ENCODE peak calls at places on chromosome 2, in four cellular contexts. One of them, this sample, is unnamed.

GRCh38 chr2:172083725-172084483 is 1.4 kb upstream of the DLX1 start:
- DNase-seq in GM12878: no peak
- DNase-seq in HepG2: no peak
- DNase-seq in K562: peak; percentile 81
- DNase-seq in this sample: peak; percentile 72

GRCh38 chr2:235216901-235217300 is 265.1 kb downstream of the SH3BP4 start:
- DNase-seq in GM12878: no peak
- DNase-seq in HepG2: no peak
- DNase-seq in K562: no peak
- DNase-seq in this sample: no peak

GRCh38 chr2:176285321-176285720 is 16.1 kb downstream of the MTX2 start:
- DNase-seq in GM12878: no peak
- DNase-seq in K562: no peak
- DNase-seq in HepG2: no peak
- DNase-seq in this sample: no peak

GRCh38 chr2:196170681-196171247 is 614 bp downstream of the STK17B start:
- DNase-seq in K562: peak; percentile 35
- DNase-seq in HepG2: peak; percentile 9
- DNase-seq in GM12878: no peak
- DNase-seq in this sample: no peak

GRCh38 chr2:161237397-161238263 is 70.6 kb upstream of the PSMD14 start:
- DNase-seq in K562: no peak
- DNase-seq in GM12878: no peak
- DNase-seq in HepG2: no peak
- DNase-seq in this sample: peak; percentile 69

GRCh38 chr2:64595397-64596160 is 58.1 kb downstream of the SERTAD2 start:
- DNase-seq in K562: peak; percentile 47
- DNase-seq in GM12878: no peak
- DNase-seq in HepG2: peak; percentile 40
- DNase-seq in this sample: no peak

GRCh38 chr2:14903709-14904374 is 271.3 kb downstream of the LRATD1 start:
- DNase-seq in GM12878: peak; percentile 5
- DNase-seq in K562: peak; percentile 81
- DNase-seq in HepG2: peak; percentile 72
- DNase-seq in this sample: peak; percentile 95

GRCh38 chr2:222756951-222757645 is 85.6 kb downstream of the MOGAT1 start:
- DNase-seq in GM12878: no peak
- DNase-seq in K562: no peak
- DNase-seq in HepG2: no peak
- DNase-seq in this sample: no peak

GRCh38 chr2:10303174-10303633 is 500 bp downstream of the HPCAL1 start:
- DNase-seq in GM12878: no peak
- DNase-seq in HepG2: no peak
- DNase-seq in K562: no peak
- DNase-seq in this sample: no peak

GRCh38 chr2:18986046-18986445 is 372.4 kb downstream of the OSR1 start:
- DNase-seq in GM12878: no peak
- DNase-seq in HepG2: no peak
- DNase-seq in K562: no peak
- DNase-seq in this sample: no peak

GRCh38 chr2:238154570-238154969 is 4.2 kb upstream of the ERFE start:
- DNase-seq in K562: no peak
- DNase-seq in GM12878: no peak
- DNase-seq in HepG2: no peak
- DNase-seq in this sample: no peak

GRCh38 chr2:100160396-100160795 is 18.0 kb upstream of the AFF3 start:
- DNase-seq in GM12878: no peak
- DNase-seq in K562: no peak
- DNase-seq in HepG2: no peak
- DNase-seq in this sample: no peak

GRCh38 chr2:109242222-109242653 is 113.2 kb downstream of the SH3RF3 start:
- DNase-seq in HepG2: no peak
- DNase-seq in GM12878: no peak
- DNase-seq in K562: no peak
- DNase-seq in this sample: no peak

GRCh38 chr2:241310917-241311566 is 4.4 kb downstream of the HDLBP start:
- DNase-seq in GM12878: no peak
- DNase-seq in HepG2: no peak
- DNase-seq in K562: no peak
- DNase-seq in this sample: no peak

GRCh38 chr2:173716458-173717052 is 248.6 kb downstream of the SP3 start:
- DNase-seq in HepG2: no peak
- DNase-seq in GM12878: no peak
- DNase-seq in K562: no peak
- DNase-seq in this sample: no peak

GRCh38 chr2:67858886-67859285 is 203.9 kb downstream of the C1D start:
- DNase-seq in K562: no peak
- DNase-seq in GM12878: no peak
- DNase-seq in HepG2: no peak
- DNase-seq in this sample: no peak

GRCh38 chr2:67854798-67855197 is 208.0 kb downstream of the C1D start:
- DNase-seq in GM12878: no peak
- DNase-seq in K562: peak; percentile 21
- DNase-seq in HepG2: no peak
- DNase-seq in this sample: peak; percentile 50

GRCh38 chr2:67854103-67854502 is 208.7 kb downstream of the C1D start:
- DNase-seq in HepG2: no peak
- DNase-seq in K562: no peak
- DNase-seq in GM12878: no peak
- DNase-seq in this sample: no peak

GRCh38 chr2:67856866-67857265 is 205.9 kb downstream of the C1D start:
- DNase-seq in K562: no peak
- DNase-seq in GM12878: no peak
- DNase-seq in HepG2: no peak
- DNase-seq in this sample: no peak

GRCh38 chr2:67857836-67858235 is 205.0 kb downstream of the C1D start:
- DNase-seq in GM12878: no peak
- DNase-seq in HepG2: no peak
- DNase-seq in K562: no peak
- DNase-seq in this sample: no peak
- H3K4me1 ChIP-seq in GM12878: no peaks in the 10 kb centered on the region
- H3K4me1 ChIP-seq in HepG2: no peaks in the 10 kb centered on the region
- H3K4me1 ChIP-seq in K562: no peaks in the 10 kb centered on the region
- H3K4me1 ChIP-seq in this sample: no peaks in the 10 kb centered on the region

GRCh38 chr2:70140978-70141753 is 49.7 kb downstream of the C2orf42 start:
- DNase-seq in HepG2: peak; percentile 48
- DNase-seq in GM12878: peak; percentile 88
- DNase-seq in K562: peak; percentile 78
- DNase-seq in this sample: peak; percentile 78

GRCh38 chr2:70142590-70143313 is 48.1 kb downstream of the C2orf42 start:
- DNase-seq in HepG2: peak; percentile 99
- DNase-seq in K562: peak; percentile 100
- DNase-seq in GM12878: peak; percentile 98
- DNase-seq in this sample: peak; percentile 99

GRCh38 chr2:70144443-70145167 is 46.2 kb downstream of the C2orf42 start:
- DNase-seq in HepG2: no peak
- DNase-seq in GM12878: no peak
- DNase-seq in K562: peak; percentile 9
- DNase-seq in this sample: no peak

GRCh38 chr2:70143314-70144150 is 47.3 kb downstream of the C2orf42 start:
- DNase-seq in GM12878: no peak
- DNase-seq in HepG2: peak; percentile 74
- DNase-seq in K562: peak; percentile 83
- DNase-seq in this sample: no peak

GRCh38 chr2:70141754-70142589 is 48.8 kb downstream of the C2orf42 start:
- DNase-seq in GM12878: no peak
- DNase-seq in K562: peak; percentile 84
- DNase-seq in HepG2: peak; percentile 67
- DNase-seq in this sample: no peak
- TF ChIP-seq ZNF274 in GM12878: no peak
- TF ChIP-seq ZNF274 in K562: no peak
- TF ChIP-seq ZNF274 in HepG2: no peak
- TF ChIP-seq ZNF274 in this sample: no peak

GRCh38 chr2:70959851-70960832 is 18.3 kb upstream of the ANKRD53 start:
- DNase-seq in HepG2: no peak
- DNase-seq in GM12878: no peak
- DNase-seq in K562: no peak
- DNase-seq in this sample: no peak

GRCh38 chr2:70961648-70961994 is 16.8 kb upstream of the ANKRD53 start:
- DNase-seq in HepG2: no peak
- DNase-seq in K562: no peak
- DNase-seq in GM12878: no peak
- DNase-seq in this sample: no peak

GRCh38 chr2:70959271-70959761 is 19.1 kb upstream of the ANKRD53 start:
- DNase-seq in HepG2: no peak
- DNase-seq in K562: no peak
- DNase-seq in GM12878: no peak
- DNase-seq in this sample: no peak

GRCh38 chr2:70962211-70962884 is 16.1 kb upstream of the ANKRD53 start:
- DNase-seq in HepG2: no peak
- DNase-seq in K562: no peak
- DNase-seq in GM12878: no peak
- DNase-seq in this sample: no peak

GRCh38 chr2:70960833-70961647 is 17.4 kb upstream of the ANKRD53 start:
- DNase-seq in GM12878: no peak
- DNase-seq in HepG2: no peak
- DNase-seq in K562: peak; percentile 30
- DNase-seq in this sample: peak; percentile 56
- TF ChIP-seq ATF2 in GM12878: no peak
- TF ChIP-seq ATF2 in HepG2: no peak
- TF ChIP-seq ATF2 in K562: no peak
- TF ChIP-seq ATF2 in this sample: no peak

GRCh38 chr2:6927186-6927585 is 10.0 kb downstream of the RNF144A start:
- DNase-seq in K562: no peak
- DNase-seq in GM12878: no peak
- DNase-seq in HepG2: no peak
- DNase-seq in this sample: peak; percentile 37

GRCh38 chr2:6924101-6924917 is 7.1 kb downstream of the RNF144A start:
- DNase-seq in HepG2: no peak
- DNase-seq in K562: no peak
- DNase-seq in GM12878: no peak
- DNase-seq in this sample: peak; percentile 23

GRCh38 chr2:6927753-6928152 is 10.5 kb downstream of the RNF144A start:
- DNase-seq in GM12878: no peak
- DNase-seq in K562: no peak
- DNase-seq in HepG2: no peak
- DNase-seq in this sample: no peak

GRCh38 chr2:6924918-6925194 is 7.6 kb downstream of the RNF144A start:
- DNase-seq in GM12878: no peak
- DNase-seq in HepG2: no peak
- DNase-seq in K562: no peak
- DNase-seq in this sample: no peak

DNA sequence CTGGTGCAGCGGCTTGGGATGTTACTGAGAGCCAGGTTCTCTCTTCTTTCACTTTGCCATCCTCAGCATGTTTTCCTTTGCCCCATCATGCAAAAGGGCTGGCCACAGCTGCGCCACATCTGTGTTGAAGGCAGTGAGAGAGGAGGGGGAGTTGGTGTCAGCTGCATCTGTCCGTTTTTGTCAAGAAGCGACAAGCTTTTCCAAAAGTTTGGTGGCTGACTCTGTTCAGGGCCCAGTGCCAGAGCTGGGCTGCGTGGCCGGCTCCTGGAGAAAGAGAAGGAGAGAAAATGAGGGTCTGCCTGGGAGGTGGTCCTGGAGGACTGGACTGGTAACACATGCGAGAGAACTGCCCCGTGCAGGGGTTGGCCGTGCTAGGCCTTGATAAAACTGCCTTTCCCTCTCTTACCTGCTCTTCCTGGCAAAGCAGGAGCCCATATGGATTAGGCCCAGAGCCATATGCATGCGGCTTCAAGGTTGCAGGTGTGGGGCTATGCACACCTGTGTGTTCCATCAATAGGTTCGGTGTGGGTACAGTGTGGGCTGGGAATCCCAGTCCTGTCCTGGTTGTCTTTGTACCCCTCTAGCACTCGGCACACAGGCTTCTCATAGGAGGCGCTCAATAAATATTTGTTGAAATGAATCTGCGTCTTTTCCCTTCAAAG is 9.0 kb downstream of the RNF144A start:
- DNase-seq in GM12878: no peak
- DNase-seq in HepG2: no peak
- DNase-seq in K562: no peak
- DNase-seq in this sample: peak; percentile 43
- H3K4me1 ChIP-seq in GM12878: no peaks in the 10 kb centered on the region
- H3K4me1 ChIP-seq in HepG2: peaks cover 45% of the 10 kb centered on the region
- H3K4me1 ChIP-seq in K562: peaks cover 5% of the 10 kb centered on the region
- H3K4me1 ChIP-seq in this sample: no peaks in the 10 kb centered on the region